ENCODE peak calls at places on chromosomes 7 and 10, in six cellular contexts. U is aorta, M is mesenchymal stem cell, T is tibial artery, G is transverse colon, Y is mammary epithelial cell. Q is an unnamed sample.

GRCh38 chr10:131816157-131816775 is 84.5 kb upstream of the PPP2R2D start:
- DNase-seq in U (no peak), G (no peak), M (no peak), Y (no peak), T (no peak), Q (no peak)

GRCh38 chr10:71279590-71280170 is 39.4 kb upstream of the SLC29A3 start:
- DNase-seq in T (no peak), Y (no peak), G (no peak), M (no peak), U (no peak), Q (no peak)

GRCh38 chr10:74825033-74825370 is 1.4 kb upstream of the KAT6B start:
- DNase-seq in U (peak; percentile 65), T (peak; percentile 41), M (peak; percentile 26), Y (no peak), G (peak; percentile 54), Q (peak; percentile 41)

GRCh38 chr7:116571037-116571436 is 46.2 kb downstream of the CAV1 start:
- DNase-seq in G (no peak), U (no peak), T (no peak), Y (peak; percentile 77), M (peak; percentile 81), Q (no peak)

GRCh38 chr10:62050941-62051433 is 149.5 kb downstream of the ARID5B start:
- DNase-seq in M (peak; percentile 96), T (peak; percentile 76), G (peak; percentile 50), U (peak; percentile 67), Y (peak; percentile 90), Q (peak; percentile 60)

GRCh38 chr10:113978802-113979201 is 64.9 kb upstream of the ADRB1 start:
- DNase-seq in Y (no peak), T (no peak), U (no peak), M (no peak), G (no peak), Q (no peak)

GRCh38 chr7:85447004-85447403 is 260.1 kb upstream of the SEMA3D start:
- DNase-seq in M (no peak), G (no peak), Y (no peak), U (no peak), T (no peak), Q (no peak)

GRCh38 chr10:71187600-71187999 is 24.8 kb upstream of the UNC5B start:
- DNase-seq in G (no peak), M (no peak), T (peak; percentile 57), U (no peak), Y (no peak), Q (no peak)

GRCh38 chr10:79491171-79491835 is 21.0 kb upstream of the EIF5AL1 start:
- DNase-seq in U (no peak), G (no peak), M (no peak), Y (no peak), T (no peak), Q (no peak)

GRCh38 chr10:109698121-109698520 is 225.2 kb downstream of the XPNPEP1 start:
- DNase-seq in U (no peak), T (no peak), G (no peak), Y (no peak), M (no peak), Q (peak; percentile 56)

GRCh38 chr10:63115732-63116383 is 17.3 kb upstream of the NRBF2 start:
- DNase-seq in G (peak; percentile 46), U (peak; percentile 93), M (peak; percentile 74), Y (peak; percentile 94), T (peak; percentile 91), Q (peak; percentile 16)

GRCh38 chr10:116631871-116632295 is 11.1 kb downstream of the PNLIPRP2 start:
- DNase-seq in U (no peak), Y (no peak), G (no peak), M (no peak), T (no peak), Q (no peak)

GRCh38 chr7:41702635-41703371 is at the start of gene INHBA:
- DNase-seq in Y (peak; percentile 97), T (no peak), G (no peak), U (no peak), M (peak; percentile 89), Q (no peak)

GRCh38 chr10:3748484-3748883 is 36.5 kb downstream of the KLF6 start:
- DNase-seq in U (no peak), T (no peak), M (no peak), Y (no peak), G (no peak), Q (no peak)

GRCh38 chr7:129381710-129382484 is 52.3 kb upstream of the STRIP2 start:
- DNase-seq in M (no peak), T (no peak), U (no peak), G (no peak), Y (no peak), Q (no peak)

GRCh38 chr7:103921692-103922091 is 67.8 kb downstream of the RELN start:
- DNase-seq in G (no peak), T (no peak), U (no peak), M (no peak), Y (no peak), Q (no peak)

GRCh38 chr10:44684641-44685040 is 226.5 kb upstream of the TMEM72 start:
- DNase-seq in M (no peak), G (no peak), T (no peak), Y (no peak), U (no peak), Q (no peak)

GRCh38 chr7:29106128-29106988 is 40.0 kb downstream of the CPVL start:
- DNase-seq in G (no peak), T (peak; percentile 36), U (no peak), M (peak; percentile 69), Y (peak; percentile 54), Q (peak; percentile 84)

GRCh38 chr7:3300651-3301471 is at the start of gene SDK1:
- DNase-seq in G (peak; percentile 92), T (peak; percentile 90), M (peak; percentile 91), Y (peak; percentile 80), U (peak; percentile 95), Q (peak; percentile 94)

GRCh38 chr10:101650841-101651240 is 44.1 kb downstream of the FBXW4 start:
- DNase-seq in Y (no peak), T (no peak), U (no peak), M (no peak), G (no peak), Q (no peak)

GRCh38 chr7:29878081-29878688 is 71.9 kb downstream of the WIPF3 start:
- DNase-seq in Y (peak; percentile 33), M (peak; percentile 40), G (no peak), T (peak; percentile 54), U (no peak), Q (peak; percentile 62)

GRCh38 chr10:452512-453504 is 236.7 kb downstream of the DIP2C start:
- DNase-seq in Y (no peak), M (no peak), G (no peak), T (no peak), U (no peak), Q (no peak)

GRCh38 chr10:5604236-5604925 is 62.0 kb downstream of the ASB13 start:
- DNase-seq in M (no peak), U (peak; percentile 35), G (no peak), T (no peak), Y (no peak), Q (no peak)

GRCh38 chr10:113957013-113957412 is 86.7 kb upstream of the ADRB1 start:
- DNase-seq in T (no peak), M (peak; percentile 69), G (no peak), U (no peak), Y (peak; percentile 37), Q (no peak)

GRCh38 chr7:157151626-157152339 is 13.1 kb downstream of the UBE3C start:
- DNase-seq in T (no peak), M (no peak), U (no peak), G (no peak), Y (no peak), Q (no peak)

GRCh38 chr7:114293289-114294012 is 121.2 kb upstream of the FOXP2 start:
- DNase-seq in Y (no peak), T (no peak), U (no peak), M (no peak), G (no peak), Q (peak; percentile 16)

GRCh38 chr7:69335331-69335730 is 262.9 kb upstream of the AUTS2 start:
- DNase-seq in T (no peak), Y (no peak), M (no peak), G (no peak), U (no peak), Q (no peak)

GRCh38 chr10:97570789-97571536 is 1.6 kb upstream of the ANKRD2 start:
- DNase-seq in M (no peak), U (no peak), Y (no peak), T (no peak), G (no peak), Q (peak; percentile 88)

GRCh38 chr7:102080371-102081243 is 206.1 kb upstream of the SH2B2 start:
- DNase-seq in G (no peak), M (no peak), T (no peak), Y (no peak), U (no peak), Q (peak; percentile 50)

GRCh38 chr10:121379025-121379424 is 219.2 kb downstream of the FGFR2 start:
- DNase-seq in G (no peak), Y (no peak), T (no peak), M (no peak), U (no peak), Q (no peak)

GRCh38 chr7:127896683-127897082 is 134.6 kb downstream of the LRRC4 start:
- DNase-seq in G (no peak), U (no peak), M (no peak), Y (no peak), T (no peak), Q (no peak)

GRCh38 chr10:110827410-110827809 is 44.3 kb upstream of the PDCD4 start:
- DNase-seq in Y (peak; percentile 64), U (no peak), M (peak; percentile 27), G (no peak), T (no peak), Q (no peak)

GRCh38 chr10:102714621-102715455 is at the start of gene SFXN2:
- DNase-seq in M (no peak), G (peak; percentile 47), U (no peak), T (peak; percentile 41), Y (no peak), Q (no peak)

GRCh38 chr10:110610308-110610774 is 33.8 kb upstream of the RBM20 start:
- DNase-seq in U (no peak), Y (peak; percentile 46), T (no peak), G (peak; percentile 45), M (peak; percentile 55), Q (peak; percentile 86)

GRCh38 chr10:79178070-79178576 is 109.4 kb downstream of the ZMIZ1 start:
- DNase-seq in U (no peak), M (no peak), T (no peak), Y (no peak), G (no peak), Q (no peak)

GRCh38 chr10:119253433-119254174 is 46.2 kb downstream of the GRK5 start:
- DNase-seq in M (peak; percentile 98), U (peak; percentile 85), Y (peak; percentile 69), G (peak; percentile 42), T (peak; percentile 89), Q (peak; percentile 84)

GRCh38 chr7:68929712-68930395 is 668.4 kb upstream of the AUTS2 start:
- DNase-seq in M (no peak), U (no peak), T (peak; percentile 24), G (no peak), Y (no peak), Q (no peak)

Q was measured in SJCRH30.